ENCODE peak calls at places on chromosomes 2 and 18, in seven cellular contexts. K is NCI-H1105 treated with DMSO at 0.1 percent for 48 hours; S is mucosa of descending colon; Y is GF-D8; L is activated naive CD8-positive, alpha-beta T cell treated with anti-CD3 and anti-CD28 coated beads, Interleukin-2, amount 50 U/mL, for 24 hours; U is iris pigment epithelial cell; O is stimulated activated CD4-positive, alpha-beta T cell treated with anti-CD3 and anti-CD28 coated beads, Interleukin-12 subunit alpha, Interleukin-12 subunit beta, amount 100 ng/mL, for 4 hours. N is an unnamed sample.

GRCh38 chr2:28547906-28548600 is 52.2 kb downstream of the PLB1 start:
- DNase-seq in K (no peak), S (no peak), Y (no peak), L (no peak), U (no peak), O (no peak), N (no peak)

GRCh38 chr2:135657806-135658582 is 83.7 kb upstream of the UBXN4 start:
- DNase-seq in K (no peak), S (no peak), Y (no peak), L (peak), U (no peak), O (peak), N (no peak)

GRCh38 chr2:109473616-109474318 is 140.0 kb downstream of the SEPTIN10 start:
- DNase-seq in K (peak), S (no peak), Y (no peak), L (no peak), U (no peak), O (no peak), N (no peak)

GRCh38 chr18:7548721-7549120 is 18.4 kb upstream of the PTPRM start:
- DNase-seq in K (no peak), S (no peak), Y (no peak), L (no peak), U (no peak), O (no peak), N (no peak)

GRCh38 chr2:85095094-85095493 is 38.1 kb upstream of the TCF7L1 start:
- DNase-seq in K (no peak), S (no peak), Y (no peak), L (no peak), U (peak), O (no peak), N (no peak)

GRCh38 chr2:46922049-46922448 is 6.4 kb upstream of the MCFD2 start:
- DNase-seq in K (no peak), S (no peak), Y (no peak), L (no peak), U (peak), O (no peak), N (no peak)

GRCh38 chr2:43810427-43810826 is 28.2 kb downstream of the ABCG5 start:
- DNase-seq in K (no peak), S (no peak), Y (no peak), L (no peak), U (no peak), O (no peak), N (no peak)

GRCh38 chr2:201523506-201523905 is 72.0 kb downstream of the STRADB start:
- DNase-seq in K (no peak), S (no peak), Y (no peak), L (no peak), U (peak), O (no peak), N (no peak)

GRCh38 chr2:127400897-127401756 is 13.4 kb upstream of the MAP3K2 start:
- DNase-seq in K (no peak), S (peak), Y (no peak), L (no peak), U (peak), O (no peak), N (no peak)

GRCh38 chr2:79191081-79191480 is 31.5 kb upstream of the REG3A start:
- DNase-seq in K (no peak), S (no peak), Y (no peak), L (no peak), U (no peak), O (no peak), N (no peak)

GRCh38 chr18:9323750-9324445 is 10.7 kb upstream of the TWSG1 start:
- DNase-seq in K (no peak), S (no peak), Y (peak), L (no peak), U (peak), O (no peak), N (no peak)

GRCh38 chr18:3380384-3380961 is 69.5 kb upstream of the TGIF1 start:
- DNase-seq in K (no peak), S (no peak), Y (no peak), L (no peak), U (peak), O (no peak), N (no peak)

GRCh38 chr2:140454717-140455116 is 1674.5 kb upstream of the NXPH2 start:
- DNase-seq in K (no peak), S (no peak), Y (no peak), L (no peak), U (peak), O (no peak), N (no peak)

GRCh38 chr2:10668402-10669012 is 21.3 kb downstream of the NOL10 start:
- DNase-seq in K (peak), S (no peak), Y (peak), L (no peak), U (peak), O (no peak), N (no peak)

GRCh38 chr2:190996338-190996946 is 17.5 kb downstream of the STAT1 start:
- DNase-seq in K (no peak), S (no peak), Y (no peak), L (no peak), U (peak), O (no peak), N (no peak)

GRCh38 chr2:177675256-177676220 is 283.0 kb downstream of the AGPS start:
- DNase-seq in K (no peak), S (no peak), Y (no peak), L (no peak), U (no peak), O (no peak), N (no peak)

GRCh38 chr2:128369126-128369555 is 50.5 kb upstream of the HS6ST1 start:
- DNase-seq in K (no peak), S (no peak), Y (no peak), L (no peak), U (no peak), O (no peak), N (no peak)

GRCh38 chr2:111673526-111673925 is 210.5 kb downstream of the ANAPC1 start:
- DNase-seq in K (no peak), S (no peak), Y (no peak), L (no peak), U (no peak), O (no peak), N (no peak)

GRCh38 chr18:32770181-32770650 is 2.6 kb downstream of the KLHL14 start:
- DNase-seq in K (no peak), S (peak), Y (no peak), L (no peak), U (no peak), O (no peak), N (peak)

GRCh38 chr2:117128471-117128870 is 686.0 kb upstream of the DDX18 start:
- DNase-seq in K (no peak), S (no peak), Y (no peak), L (no peak), U (peak), O (no peak), N (no peak)